ENCODE peak calls at places on chromosomes 1 and 21, in nine cellular contexts. One of them, this sample, is unnamed.

GRCh38 chr1:29650476-29650875 is 414.2 kb downstream of the PTPRU start:
- DNase-seq in mesenchymal stem cell: no peak
- DNase-seq in CD4-positive, CD25-positive, alpha-beta regulatory T cell: no peak
- DNase-seq in cardiac muscle cell: no peak
- DNase-seq in tibial artery: no peak
- DNase-seq in A549: no peak
- DNase-seq in esophagus squamous epithelium: no peak
- DNase-seq in neural progenitor cell: no peak
- DNase-seq in HCT116: no peak
- DNase-seq in this sample: no peak

GRCh38 chr21:45550552-45551210 is 8.4 kb upstream of the SLC19A1 start:
- DNase-seq in tibial artery: no peak
- DNase-seq in HCT116: no peak
- DNase-seq in cardiac muscle cell: peak; percentile 24
- DNase-seq in mesenchymal stem cell: no peak
- DNase-seq in esophagus squamous epithelium: no peak
- DNase-seq in neural progenitor cell: no peak
- DNase-seq in A549: no peak
- DNase-seq in CD4-positive, CD25-positive, alpha-beta regulatory T cell: no peak
- DNase-seq in this sample: no peak

GRCh38 chr1:79781261-79781660 is 774.7 kb upstream of the ADGRL4 start:
- DNase-seq in HCT116: no peak
- DNase-seq in CD4-positive, CD25-positive, alpha-beta regulatory T cell: no peak
- DNase-seq in tibial artery: no peak
- DNase-seq in mesenchymal stem cell: no peak
- DNase-seq in esophagus squamous epithelium: no peak
- DNase-seq in cardiac muscle cell: no peak
- DNase-seq in neural progenitor cell: no peak
- DNase-seq in A549: no peak
- DNase-seq in this sample: no peak

GRCh38 chr1:64242895-64243756 is 39.7 kb downstream of the UBE2U start:
- DNase-seq in CD4-positive, CD25-positive, alpha-beta regulatory T cell: no peak
- DNase-seq in mesenchymal stem cell: peak; percentile 55
- DNase-seq in HCT116: peak; percentile 40
- DNase-seq in cardiac muscle cell: peak; percentile 68
- DNase-seq in A549: no peak
- DNase-seq in tibial artery: no peak
- DNase-seq in esophagus squamous epithelium: no peak
- DNase-seq in neural progenitor cell: peak; percentile 53
- DNase-seq in this sample: no peak

GRCh38 chr1:7940745-7941436 is at the start of gene TNFRSF9:
- DNase-seq in cardiac muscle cell: peak; percentile 60
- DNase-seq in neural progenitor cell: no peak
- DNase-seq in esophagus squamous epithelium: no peak
- DNase-seq in tibial artery: no peak
- DNase-seq in A549: peak; percentile 77
- DNase-seq in mesenchymal stem cell: peak; percentile 86
- DNase-seq in CD4-positive, CD25-positive, alpha-beta regulatory T cell: peak; percentile 72
- DNase-seq in HCT116: no peak
- DNase-seq in this sample: peak; percentile 48

GRCh38 chr1:216346521-216346920 is 76.7 kb downstream of the USH2A start:
- DNase-seq in esophagus squamous epithelium: no peak
- DNase-seq in mesenchymal stem cell: no peak
- DNase-seq in CD4-positive, CD25-positive, alpha-beta regulatory T cell: no peak
- DNase-seq in tibial artery: no peak
- DNase-seq in HCT116: no peak
- DNase-seq in neural progenitor cell: peak; percentile 21
- DNase-seq in cardiac muscle cell: no peak
- DNase-seq in A549: no peak
- DNase-seq in this sample: no peak

GRCh38 chr1:93354749-93355148 is 9.0 kb downstream of the DR1 start:
- DNase-seq in esophagus squamous epithelium: no peak
- DNase-seq in CD4-positive, CD25-positive, alpha-beta regulatory T cell: no peak
- DNase-seq in tibial artery: no peak
- DNase-seq in HCT116: no peak
- DNase-seq in A549: no peak
- DNase-seq in mesenchymal stem cell: no peak
- DNase-seq in cardiac muscle cell: no peak
- DNase-seq in neural progenitor cell: no peak
- DNase-seq in this sample: no peak

GRCh38 chr1:203354246-203354645 is 3.3 kb upstream of the FMOD start:
- DNase-seq in tibial artery: no peak
- DNase-seq in mesenchymal stem cell: peak; percentile 87
- DNase-seq in HCT116: no peak
- DNase-seq in CD4-positive, CD25-positive, alpha-beta regulatory T cell: no peak
- DNase-seq in cardiac muscle cell: no peak
- DNase-seq in neural progenitor cell: no peak
- DNase-seq in A549: no peak
- DNase-seq in esophagus squamous epithelium: no peak
- DNase-seq in this sample: no peak

GRCh38 chr1:87294633-87295032 is 34.0 kb upstream of the LMO4 start:
- DNase-seq in CD4-positive, CD25-positive, alpha-beta regulatory T cell: no peak
- DNase-seq in esophagus squamous epithelium: no peak
- DNase-seq in cardiac muscle cell: no peak
- DNase-seq in A549: no peak
- DNase-seq in mesenchymal stem cell: no peak
- DNase-seq in HCT116: no peak
- DNase-seq in neural progenitor cell: no peak
- DNase-seq in tibial artery: no peak
- DNase-seq in this sample: no peak

GRCh38 chr21:33261635-33262034 is 4.5 kb upstream of the IL10RB start:
- DNase-seq in esophagus squamous epithelium: no peak
- DNase-seq in mesenchymal stem cell: peak; percentile 69
- DNase-seq in tibial artery: peak; percentile 39
- DNase-seq in HCT116: no peak
- DNase-seq in cardiac muscle cell: peak; percentile 65
- DNase-seq in A549: no peak
- DNase-seq in CD4-positive, CD25-positive, alpha-beta regulatory T cell: no peak
- DNase-seq in neural progenitor cell: no peak
- DNase-seq in this sample: no peak
- H3K27ac ChIP-seq in esophagus squamous epithelium: no peak overlapping the region
- H3K27ac ChIP-seq in mesenchymal stem cell: peak overlapping the region; percentile 56
- H3K27ac ChIP-seq in tibial artery: no peak overlapping the region
- H3K27ac ChIP-seq in HCT116: no peak overlapping the region
- H3K27ac ChIP-seq in cardiac muscle cell: no peak overlapping the region
- H3K27ac ChIP-seq in A549: no peak overlapping the region
- H3K27ac ChIP-seq in CD4-positive, CD25-positive, alpha-beta regulatory T cell: peak overlapping the region; percentile 60
- H3K27ac ChIP-seq in neural progenitor cell: no peak overlapping the region
- H3K27ac ChIP-seq in this sample: no peak overlapping the region

GRCh38 chr1:233294991-233295774 is at the start of gene PCNX2:
- DNase-seq in A549: peak; percentile 88
- DNase-seq in neural progenitor cell: peak; percentile 85
- DNase-seq in CD4-positive, CD25-positive, alpha-beta regulatory T cell: peak; percentile 39
- DNase-seq in HCT116: peak; percentile 33
- DNase-seq in mesenchymal stem cell: peak; percentile 82
- DNase-seq in cardiac muscle cell: peak; percentile 55
- DNase-seq in tibial artery: peak; percentile 33
- DNase-seq in esophagus squamous epithelium: peak; percentile 22
- DNase-seq in this sample: peak; percentile 73

GRCh38 chr1:233290609-233291008 is 4.9 kb downstream of the PCNX2 start:
- DNase-seq in tibial artery: no peak
- DNase-seq in cardiac muscle cell: no peak
- DNase-seq in A549: no peak
- DNase-seq in esophagus squamous epithelium: no peak
- DNase-seq in HCT116: no peak
- DNase-seq in neural progenitor cell: no peak
- DNase-seq in CD4-positive, CD25-positive, alpha-beta regulatory T cell: no peak
- DNase-seq in mesenchymal stem cell: no peak
- DNase-seq in this sample: no peak

GRCh38 chr1:233289676-233290075 is 5.8 kb downstream of the PCNX2 start:
- DNase-seq in neural progenitor cell: peak; percentile 65
- DNase-seq in CD4-positive, CD25-positive, alpha-beta regulatory T cell: no peak
- DNase-seq in mesenchymal stem cell: no peak
- DNase-seq in A549: no peak
- DNase-seq in cardiac muscle cell: no peak
- DNase-seq in tibial artery: no peak
- DNase-seq in HCT116: no peak
- DNase-seq in esophagus squamous epithelium: no peak
- DNase-seq in this sample: no peak

GRCh38 chr1:233295775-233296322 is 324 bp upstream of the PCNX2 start:
- DNase-seq in esophagus squamous epithelium: no peak
- DNase-seq in CD4-positive, CD25-positive, alpha-beta regulatory T cell: no peak
- DNase-seq in cardiac muscle cell: peak; percentile 69
- DNase-seq in tibial artery: no peak
- DNase-seq in neural progenitor cell: no peak
- DNase-seq in mesenchymal stem cell: peak; percentile 53
- DNase-seq in HCT116: no peak
- DNase-seq in A549: no peak
- DNase-seq in this sample: no peak

DNA sequence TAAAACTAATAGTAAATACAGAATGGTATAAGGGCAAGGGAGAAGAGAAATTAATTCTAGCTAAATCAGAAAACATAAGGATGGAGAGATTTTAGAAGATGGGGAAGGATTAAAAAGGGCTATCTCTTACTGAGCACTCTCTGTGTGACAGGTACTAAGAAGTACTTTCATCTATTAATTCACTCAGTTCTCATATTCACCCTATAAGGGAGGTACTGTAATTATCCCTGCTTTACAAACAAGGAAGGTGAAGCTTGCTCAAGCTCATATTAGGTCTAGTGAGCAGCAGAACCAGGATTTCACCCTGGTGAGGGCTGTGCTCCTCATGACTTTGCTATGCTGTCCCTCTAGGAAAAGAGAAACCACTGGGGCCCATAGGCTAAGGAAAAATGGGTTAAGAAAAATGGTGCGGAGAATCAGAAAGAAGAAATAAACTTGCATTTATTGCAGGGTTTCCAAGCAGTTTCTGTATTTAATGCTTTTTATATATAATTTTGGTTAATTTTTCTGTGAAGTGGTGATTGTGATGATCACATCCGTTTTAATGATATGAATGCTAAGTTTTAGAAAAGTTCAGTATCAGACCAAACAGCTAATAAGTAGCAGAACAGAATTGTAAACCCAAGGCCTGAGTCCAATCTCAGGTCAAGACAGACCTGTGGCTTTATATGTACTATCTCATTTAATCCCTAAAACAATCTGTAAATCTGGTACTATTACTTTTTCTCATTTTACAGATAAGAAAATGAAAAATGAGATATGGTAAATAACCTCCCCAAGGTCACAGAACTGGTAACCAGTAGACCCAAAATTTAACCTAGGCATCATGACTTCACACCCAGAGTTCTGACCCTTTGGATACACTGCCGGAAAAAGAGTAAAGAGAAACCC is 1.7 kb downstream of the PCNX2 start:
- DNase-seq in neural progenitor cell: no peak
- DNase-seq in esophagus squamous epithelium: no peak
- DNase-seq in cardiac muscle cell: no peak
- DNase-seq in A549: no peak
- DNase-seq in HCT116: no peak
- DNase-seq in mesenchymal stem cell: peak; percentile 68
- DNase-seq in CD4-positive, CD25-positive, alpha-beta regulatory T cell: no peak
- DNase-seq in tibial artery: no peak
- DNase-seq in this sample: no peak
- H3K4me3 ChIP-seq in neural progenitor cell: no peak overlapping the region
- H3K4me3 ChIP-seq in esophagus squamous epithelium: no peak overlapping the region
- H3K4me3 ChIP-seq in cardiac muscle cell: no peak overlapping the region
- H3K4me3 ChIP-seq in A549: peak overlapping the region; percentile 92
- H3K4me3 ChIP-seq in HCT116: no peak overlapping the region
- H3K4me3 ChIP-seq in mesenchymal stem cell: peak overlapping the region; percentile 93
- H3K4me3 ChIP-seq in CD4-positive, CD25-positive, alpha-beta regulatory T cell: no peak overlapping the region
- H3K4me3 ChIP-seq in tibial artery: no peak overlapping the region
- H3K4me3 ChIP-seq in this sample: no peak overlapping the region

GRCh38 chr1:23081376-23081775 is 62.1 kb downstream of the KDM1A start:
- DNase-seq in esophagus squamous epithelium: no peak
- DNase-seq in tibial artery: no peak
- DNase-seq in mesenchymal stem cell: no peak
- DNase-seq in cardiac muscle cell: no peak
- DNase-seq in HCT116: no peak
- DNase-seq in neural progenitor cell: peak; percentile 27
- DNase-seq in CD4-positive, CD25-positive, alpha-beta regulatory T cell: no peak
- DNase-seq in A549: peak; percentile 22
- DNase-seq in this sample: no peak

GRCh38 chr1:23080885-23081284 is 61.6 kb downstream of the KDM1A start:
- DNase-seq in esophagus squamous epithelium: no peak
- DNase-seq in neural progenitor cell: no peak
- DNase-seq in HCT116: no peak
- DNase-seq in tibial artery: no peak
- DNase-seq in A549: no peak
- DNase-seq in mesenchymal stem cell: no peak
- DNase-seq in cardiac muscle cell: no peak
- DNase-seq in CD4-positive, CD25-positive, alpha-beta regulatory T cell: no peak
- DNase-seq in this sample: no peak

GRCh38 chr1:23088027-23088426 is 68.8 kb downstream of the KDM1A start:
- DNase-seq in A549: no peak
- DNase-seq in HCT116: no peak
- DNase-seq in mesenchymal stem cell: no peak
- DNase-seq in neural progenitor cell: no peak
- DNase-seq in esophagus squamous epithelium: no peak
- DNase-seq in cardiac muscle cell: no peak
- DNase-seq in tibial artery: no peak
- DNase-seq in CD4-positive, CD25-positive, alpha-beta regulatory T cell: no peak
- DNase-seq in this sample: no peak

GRCh38 chr1:23083714-23084480 is 64.6 kb downstream of the KDM1A start:
- DNase-seq in tibial artery: peak; percentile 78
- DNase-seq in HCT116: no peak
- DNase-seq in CD4-positive, CD25-positive, alpha-beta regulatory T cell: no peak
- DNase-seq in mesenchymal stem cell: no peak
- DNase-seq in neural progenitor cell: no peak
- DNase-seq in cardiac muscle cell: peak; percentile 79
- DNase-seq in esophagus squamous epithelium: no peak
- DNase-seq in A549: no peak
- DNase-seq in this sample: no peak

GRCh38 chr1:23084880-23085279 is 65.6 kb downstream of the KDM1A start:
- DNase-seq in neural progenitor cell: no peak
- DNase-seq in esophagus squamous epithelium: no peak
- DNase-seq in mesenchymal stem cell: no peak
- DNase-seq in CD4-positive, CD25-positive, alpha-beta regulatory T cell: no peak
- DNase-seq in tibial artery: no peak
- DNase-seq in HCT116: no peak
- DNase-seq in A549: no peak
- DNase-seq in cardiac muscle cell: no peak
- DNase-seq in this sample: no peak
- H3K27ac ChIP-seq in neural progenitor cell: no peak overlapping the region
- H3K27ac ChIP-seq in esophagus squamous epithelium: no peak overlapping the region
- H3K27ac ChIP-seq in mesenchymal stem cell: no peak overlapping the region
- H3K27ac ChIP-seq in CD4-positive, CD25-positive, alpha-beta regulatory T cell: no peak overlapping the region
- H3K27ac ChIP-seq in tibial artery: no peak overlapping the region
- H3K27ac ChIP-seq in HCT116: no peak overlapping the region
- H3K27ac ChIP-seq in A549: no peak overlapping the region
- H3K27ac ChIP-seq in cardiac muscle cell: peak overlapping the region; percentile 43
- H3K27ac ChIP-seq in this sample: no peak overlapping the region

DNA sequence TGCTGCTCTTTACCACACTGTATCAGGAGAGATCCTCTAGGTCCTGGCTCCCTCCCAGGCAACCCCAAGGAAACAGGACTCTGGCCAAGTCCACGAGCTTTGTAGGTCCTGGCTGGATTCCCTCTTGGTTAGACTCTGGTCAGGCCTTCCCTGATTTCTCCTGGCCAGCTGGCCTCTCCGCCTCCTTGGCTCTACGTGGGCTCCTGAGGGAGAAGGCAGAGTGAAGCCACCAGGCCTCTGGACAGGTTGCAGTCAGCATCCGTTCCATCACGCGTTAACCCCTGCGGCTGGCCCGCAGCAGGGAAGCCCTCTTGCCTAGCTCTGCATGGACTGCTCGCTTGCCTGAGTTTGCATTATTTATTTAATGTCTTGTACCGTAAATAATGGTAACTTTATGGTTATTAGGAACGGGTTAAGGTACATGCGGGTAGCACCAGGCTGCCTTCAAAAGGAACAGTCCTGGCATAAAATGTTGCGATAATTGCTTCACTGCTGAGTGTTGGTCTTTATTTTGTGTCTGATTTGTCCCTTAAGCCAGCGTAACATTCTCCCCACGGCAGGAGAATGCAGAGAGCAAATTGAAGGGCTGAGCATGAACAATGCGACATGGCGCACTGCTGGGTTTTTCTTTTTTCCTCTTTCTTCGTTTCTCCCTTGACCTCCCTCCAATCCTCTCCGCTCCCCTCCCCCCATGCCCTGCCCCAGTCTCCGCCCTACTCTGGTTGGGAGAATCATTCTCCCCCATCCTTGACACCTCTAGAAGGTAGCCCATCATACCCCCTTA is 100.3 kb downstream of the RNF220 start:
- DNase-seq in HCT116: no peak
- DNase-seq in mesenchymal stem cell: no peak
- DNase-seq in A549: no peak
- DNase-seq in tibial artery: no peak
- DNase-seq in esophagus squamous epithelium: no peak
- DNase-seq in cardiac muscle cell: peak; percentile 87
- DNase-seq in CD4-positive, CD25-positive, alpha-beta regulatory T cell: no peak
- DNase-seq in neural progenitor cell: peak; percentile 66
- DNase-seq in this sample: no peak
- H3K4me3 ChIP-seq in HCT116: no peak overlapping the region
- H3K4me3 ChIP-seq in mesenchymal stem cell: no peak overlapping the region
- H3K4me3 ChIP-seq in A549: no peak overlapping the region
- H3K4me3 ChIP-seq in tibial artery: no peak overlapping the region
- H3K4me3 ChIP-seq in esophagus squamous epithelium: no peak overlapping the region
- H3K4me3 ChIP-seq in cardiac muscle cell: no peak overlapping the region
- H3K4me3 ChIP-seq in CD4-positive, CD25-positive, alpha-beta regulatory T cell: no peak overlapping the region
- H3K4me3 ChIP-seq in neural progenitor cell: no peak overlapping the region
- H3K4me3 ChIP-seq in this sample: no peak overlapping the region

This sample was measured in PC-9.